ENCODE peak calls at places on chromosomes 3 and 15, in five cellular contexts. One of them, this sample, is unnamed.
A peak's percentile ranks its signal among the peaks of the same experiment; 100 is the strongest.

GRCh38 chr3:43707998-43708397 is 17.3 kb downstream of the ABHD5 start:
- DNase-seq in lower lobe of right lung: no peak
- DNase-seq in A549: peak; percentile 33
- DNase-seq in DND-41: no peak
- DNase-seq in K562: no peak
- DNase-seq in this sample: no peak

GRCh38 chr3:183515968-183516851 is 39.3 kb downstream of the KLHL6 start:
- DNase-seq in lower lobe of right lung: no peak
- DNase-seq in A549: no peak
- DNase-seq in DND-41: peak; percentile 68
- DNase-seq in K562: no peak
- DNase-seq in this sample: peak; percentile 73

GRCh38 chr15:34336947-34337556 is 529 bp downstream of the SLC12A6 start:
- DNase-seq in lower lobe of right lung: no peak
- DNase-seq in A549: no peak
- DNase-seq in DND-41: peak; percentile 24
- DNase-seq in K562: no peak
- DNase-seq in this sample: peak; percentile 60

GRCh38 chr15:67531379-67532059 is 10.6 kb downstream of the C15orf61 start:
- DNase-seq in lower lobe of right lung: no peak
- DNase-seq in A549: no peak
- DNase-seq in DND-41: no peak
- DNase-seq in K562: no peak
- DNase-seq in this sample: no peak

GRCh38 chr3:55817177-55817576 is 330.1 kb upstream of the WNT5A start:
- DNase-seq in lower lobe of right lung: no peak
- DNase-seq in A549: no peak
- DNase-seq in DND-41: no peak
- DNase-seq in K562: no peak
- DNase-seq in this sample: no peak

GRCh38 chr3:128382221-128382807 is 84.4 kb downstream of the DNAJB8 start:
- DNase-seq in lower lobe of right lung: no peak
- DNase-seq in A549: no peak
- DNase-seq in DND-41: no peak
- DNase-seq in K562: no peak
- DNase-seq in this sample: no peak

GRCh38 chr3:21273256-21273999 is 477.6 kb downstream of the ZNF385D start:
- DNase-seq in lower lobe of right lung: no peak
- DNase-seq in A549: no peak
- DNase-seq in DND-41: no peak
- DNase-seq in K562: no peak
- DNase-seq in this sample: no peak

GRCh38 chr3:126937533-126938432 is 45.1 kb upstream of the PLXNA1 start:
- DNase-seq in lower lobe of right lung: no peak
- DNase-seq in A549: no peak
- DNase-seq in DND-41: no peak
- DNase-seq in K562: no peak
- DNase-seq in this sample: no peak

GRCh38 chr3:141769171-141769894 is 6.1 kb downstream of the GRK7 start:
- DNase-seq in lower lobe of right lung: no peak
- DNase-seq in A549: no peak
- DNase-seq in DND-41: no peak
- DNase-seq in K562: peak; percentile 37
- DNase-seq in this sample: no peak

GRCh38 chr3:46998121-46998851 is 18.8 kb downstream of the NBEAL2 start:
- DNase-seq in lower lobe of right lung: peak; percentile 88
- DNase-seq in A549: peak; percentile 64
- DNase-seq in DND-41: peak; percentile 67
- DNase-seq in K562: peak; percentile 86
- DNase-seq in this sample: peak; percentile 52

GRCh38 chr3:185561958-185562357 is 9.6 kb upstream of the LIPH start:
- DNase-seq in lower lobe of right lung: no peak
- DNase-seq in A549: no peak
- DNase-seq in DND-41: no peak
- DNase-seq in K562: no peak
- DNase-seq in this sample: no peak

GRCh38 chr3:135168822-135169221 is 373.8 kb downstream of the EPHB1 start:
- DNase-seq in lower lobe of right lung: no peak
- DNase-seq in A549: no peak
- DNase-seq in DND-41: no peak
- DNase-seq in K562: no peak
- DNase-seq in this sample: no peak

GRCh38 chr3:108202834-108203233 is 19.4 kb downstream of the IFT57 start:
- DNase-seq in lower lobe of right lung: no peak
- DNase-seq in A549: no peak
- DNase-seq in DND-41: no peak
- DNase-seq in K562: no peak
- DNase-seq in this sample: no peak

GRCh38 chr15:99545605-99546004 is 20.2 kb upstream of the MEF2A start:
- DNase-seq in lower lobe of right lung: no peak
- DNase-seq in A549: no peak
- DNase-seq in DND-41: no peak
- DNase-seq in K562: no peak
- DNase-seq in this sample: no peak
- H3K27ac ChIP-seq in lower lobe of right lung: no peak overlapping the region
- H3K27ac ChIP-seq in A549: no peak overlapping the region
- H3K27ac ChIP-seq in DND-41: no peak overlapping the region
- H3K27ac ChIP-seq in K562: no peak overlapping the region
- H3K27ac ChIP-seq in this sample: no peak overlapping the region

GRCh38 chr3:5875056-5875455 is 687.5 kb downstream of the EDEM1 start:
- DNase-seq in lower lobe of right lung: no peak
- DNase-seq in A549: no peak
- DNase-seq in DND-41: no peak
- DNase-seq in K562: no peak
- DNase-seq in this sample: no peak
- H3K9me3 ChIP-seq in lower lobe of right lung: peaks cover 6% of the 10 kb centered on the region
- H3K9me3 ChIP-seq in A549: no peaks in the 10 kb centered on the region
- H3K9me3 ChIP-seq in DND-41: no peaks in the 10 kb centered on the region
- H3K9me3 ChIP-seq in K562: no peaks in the 10 kb centered on the region
- H3K9me3 ChIP-seq in this sample: no peaks in the 10 kb centered on the region

GRCh38 chr3:19060404-19060803 is 87.9 kb upstream of the KCNH8 start:
- DNase-seq in lower lobe of right lung: no peak
- DNase-seq in A549: no peak
- DNase-seq in DND-41: no peak
- DNase-seq in K562: no peak
- DNase-seq in this sample: no peak

GRCh38 chr3:19065027-19065426 is 83.3 kb upstream of the KCNH8 start:
- DNase-seq in lower lobe of right lung: no peak
- DNase-seq in A549: no peak
- DNase-seq in DND-41: no peak
- DNase-seq in K562: no peak
- DNase-seq in this sample: no peak

DNA sequence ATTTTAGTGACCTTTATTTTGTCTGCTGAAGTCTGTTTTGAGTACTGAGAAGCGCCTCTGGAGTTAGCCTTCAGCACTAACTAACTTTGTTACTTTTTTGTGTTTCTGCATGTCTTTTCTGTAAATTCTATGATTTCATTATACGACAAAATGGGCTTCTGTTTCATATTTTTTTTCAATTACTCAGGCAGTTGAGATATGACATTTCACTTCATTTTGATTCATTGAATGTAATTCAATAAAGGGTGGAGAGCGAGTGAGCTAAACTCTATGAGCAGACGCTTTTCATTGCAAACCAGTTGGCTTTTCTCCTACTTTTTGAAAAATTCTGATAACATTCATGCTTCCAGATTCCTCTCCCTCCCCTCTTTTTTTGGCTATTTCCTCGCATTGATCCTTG is 84.4 kb upstream of the KCNH8 start:
- DNase-seq in lower lobe of right lung: no peak
- DNase-seq in A549: no peak
- DNase-seq in DND-41: no peak
- DNase-seq in K562: no peak
- DNase-seq in this sample: no peak
- H3K27ac ChIP-seq in lower lobe of right lung: no peak overlapping the region
- H3K27ac ChIP-seq in A549: no peak overlapping the region
- H3K27ac ChIP-seq in DND-41: no peak overlapping the region
- H3K27ac ChIP-seq in K562: no peak overlapping the region
- H3K27ac ChIP-seq in this sample: no peak overlapping the region

DNA sequence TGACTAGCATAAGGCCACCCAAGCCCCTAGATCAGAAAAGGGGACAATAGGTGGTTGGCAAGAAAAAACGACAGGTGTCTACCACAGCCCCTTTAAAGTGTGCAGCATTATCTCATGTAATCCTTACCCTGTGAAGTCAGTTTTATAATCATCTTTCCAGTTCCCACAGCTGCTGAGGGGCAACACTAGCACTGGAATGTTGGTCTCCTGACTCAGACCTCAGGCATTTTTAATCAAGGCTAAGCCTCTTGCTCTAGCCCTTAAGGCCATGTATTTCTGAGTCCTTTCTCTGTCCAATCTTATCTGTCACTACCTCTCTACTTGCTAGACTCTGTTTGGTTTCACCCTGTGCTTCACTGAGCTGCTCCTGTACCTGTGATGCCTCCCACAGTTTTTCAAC is 171.7 kb downstream of the TLE3 start:
- DNase-seq in lower lobe of right lung: no peak
- DNase-seq in A549: no peak
- DNase-seq in DND-41: no peak
- DNase-seq in K562: no peak
- DNase-seq in this sample: no peak
- H3K9me3 ChIP-seq in lower lobe of right lung: peaks cover 12% of the 10 kb centered on the region
- H3K9me3 ChIP-seq in A549: peaks cover 58% of the 10 kb centered on the region
- H3K9me3 ChIP-seq in DND-41: peaks cover 8% of the 10 kb centered on the region
- H3K9me3 ChIP-seq in K562: peaks cover 3% of the 10 kb centered on the region
- H3K9me3 ChIP-seq in this sample: peaks cover 12% of the 10 kb centered on the region

DNA sequence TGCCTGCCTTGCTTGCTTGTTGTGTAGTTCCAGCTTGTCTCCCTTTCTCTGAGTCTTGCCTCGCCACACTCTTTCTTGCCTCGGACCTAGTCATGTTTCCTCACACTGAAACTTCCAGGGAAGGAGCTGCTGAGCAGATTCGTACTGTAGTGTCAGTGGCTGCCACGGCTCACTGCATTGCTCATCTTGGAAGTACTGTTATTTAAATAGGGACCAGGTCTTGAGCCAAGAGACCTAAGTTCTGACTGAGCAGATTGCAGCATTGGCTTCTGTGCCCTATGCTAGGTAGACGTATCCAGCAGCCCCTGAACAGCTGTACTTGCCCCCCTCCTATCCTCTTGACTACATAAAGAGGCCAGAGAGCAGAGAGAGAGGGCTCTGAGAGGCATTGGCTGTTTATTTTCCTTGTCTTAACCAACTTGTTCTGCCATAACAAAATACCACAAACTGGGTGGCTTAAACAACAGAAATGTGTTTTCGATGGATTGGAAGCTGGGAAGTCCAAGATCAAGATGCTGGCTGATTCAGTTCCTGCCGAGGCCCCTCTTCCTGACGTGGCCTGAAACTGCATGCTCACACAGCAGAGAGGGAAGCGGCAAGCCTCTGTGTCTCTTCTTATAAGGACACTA is 5.8 kb upstream of the RARRES1 start:
- DNase-seq in lower lobe of right lung: no peak
- DNase-seq in A549: no peak
- DNase-seq in DND-41: no peak
- DNase-seq in K562: no peak
- DNase-seq in this sample: no peak
- H3K27ac ChIP-seq in lower lobe of right lung: peak overlapping the region; percentile 7
- H3K27ac ChIP-seq in A549: no peak overlapping the region
- H3K27ac ChIP-seq in DND-41: no peak overlapping the region
- H3K27ac ChIP-seq in K562: no peak overlapping the region
- H3K27ac ChIP-seq in this sample: no peak overlapping the region

GRCh38 chr3:1727242-1727641 is 371.4 kb upstream of the CNTN4 start:
- DNase-seq in lower lobe of right lung: no peak
- DNase-seq in A549: no peak
- DNase-seq in DND-41: no peak
- DNase-seq in K562: no peak
- DNase-seq in this sample: no peak
- H3K9me3 ChIP-seq in lower lobe of right lung: no peaks in the 10 kb centered on the region
- H3K9me3 ChIP-seq in A549: peaks cover 3% of the 10 kb centered on the region
- H3K9me3 ChIP-seq in DND-41: no peaks in the 10 kb centered on the region
- H3K9me3 ChIP-seq in K562: no peaks in the 10 kb centered on the region
- H3K9me3 ChIP-seq in this sample: no peaks in the 10 kb centered on the region

GRCh38 chr15:90957105-90957790 is 2.6 kb downstream of the RCCD1 start:
- DNase-seq in lower lobe of right lung: no peak
- DNase-seq in A549: no peak
- DNase-seq in DND-41: no peak
- DNase-seq in K562: no peak
- DNase-seq in this sample: no peak
- H3K27ac ChIP-seq in lower lobe of right lung: peak overlapping the region; percentile 36
- H3K27ac ChIP-seq in A549: peak overlapping the region; percentile 95
- H3K27ac ChIP-seq in DND-41: no peak overlapping the region
- H3K27ac ChIP-seq in K562: no peak overlapping the region
- H3K27ac ChIP-seq in this sample: no peak overlapping the region

GRCh38 chr15:100591835-100592234 is 10.1 kb downstream of the LINS1 start:
- DNase-seq in lower lobe of right lung: no peak
- DNase-seq in A549: no peak
- DNase-seq in DND-41: no peak
- DNase-seq in K562: no peak
- DNase-seq in this sample: no peak
- H3K9me3 ChIP-seq in lower lobe of right lung: peaks cover 12% of the 10 kb centered on the region
- H3K9me3 ChIP-seq in A549: peaks cover 28% of the 10 kb centered on the region
- H3K9me3 ChIP-seq in DND-41: peaks cover 37% of the 10 kb centered on the region
- H3K9me3 ChIP-seq in K562: no peaks in the 10 kb centered on the region
- H3K9me3 ChIP-seq in this sample: peaks cover 10% of the 10 kb centered on the region

GRCh38 chr3:124800076-124800475 is 69.8 kb downstream of the UMPS start:
- DNase-seq in lower lobe of right lung: no peak
- DNase-seq in A549: no peak
- DNase-seq in DND-41: no peak
- DNase-seq in K562: no peak
- DNase-seq in this sample: no peak
- H3K27ac ChIP-seq in lower lobe of right lung: no peak overlapping the region
- H3K27ac ChIP-seq in A549: peak overlapping the region; percentile 67
- H3K27ac ChIP-seq in DND-41: no peak overlapping the region
- H3K27ac ChIP-seq in K562: no peak overlapping the region
- H3K27ac ChIP-seq in this sample: no peak overlapping the region